ENCODE peak calls at places on chromosome 1, in six cellular contexts. F is PC-3, P is HCT116, I is neural progenitor cell, M is GM23248, J is SK-N-SH. U is an unnamed sample.
A peak's percentile ranks its signal among the peaks of the same experiment; 100 is the strongest.

GRCh38 chr1:84988588-84988987 is 8.3 kb downstream of the MCOLN2 start:
- DNase-seq in F (no peak), P (no peak), I (no peak), M (no peak), J (no peak), U (no peak)

GRCh38 chr1:178725603-178726517 is 816 bp downstream of the RALGPS2 start:
- DNase-seq in F (peak; percentile 88), P (peak; percentile 83), I (peak; percentile 86), M (peak; percentile 86), J (peak; percentile 79), U (peak; percentile 95)

GRCh38 chr1:53498555-53499142 is 39.5 kb downstream of the DMRTB1 start:
- DNase-seq in F (peak; percentile 33), P (no peak), I (no peak), M (peak; percentile 82), J (no peak), U (no peak)

GRCh38 chr1:60173006-60173405 is 99.4 kb upstream of the C1orf87 start:
- DNase-seq in F (no peak), P (no peak), I (no peak), M (no peak), J (no peak), U (no peak)

GRCh38 chr1:69172003-69173000 is 395.4 kb upstream of the LRRC7 start:
- DNase-seq in F (peak; percentile 25), P (no peak), I (no peak), M (peak; percentile 23), J (no peak), U (no peak)

GRCh38 chr1:164803366-164803765 is 244.4 kb downstream of the PBX1 start:
- DNase-seq in F (no peak), P (no peak), I (no peak), M (no peak), J (no peak), U (no peak)

GRCh38 chr1:222754386-222755139 is 17.6 kb downstream of the FAM177B start:
- DNase-seq in F (peak; percentile 99), P (no peak), I (no peak), M (peak; percentile 99), J (no peak), U (no peak)

GRCh38 chr1:44284184-44284583 is 70.9 kb downstream of the ERI3 start:
- DNase-seq in F (no peak), P (no peak), I (no peak), M (no peak), J (no peak), U (no peak)

DNA sequence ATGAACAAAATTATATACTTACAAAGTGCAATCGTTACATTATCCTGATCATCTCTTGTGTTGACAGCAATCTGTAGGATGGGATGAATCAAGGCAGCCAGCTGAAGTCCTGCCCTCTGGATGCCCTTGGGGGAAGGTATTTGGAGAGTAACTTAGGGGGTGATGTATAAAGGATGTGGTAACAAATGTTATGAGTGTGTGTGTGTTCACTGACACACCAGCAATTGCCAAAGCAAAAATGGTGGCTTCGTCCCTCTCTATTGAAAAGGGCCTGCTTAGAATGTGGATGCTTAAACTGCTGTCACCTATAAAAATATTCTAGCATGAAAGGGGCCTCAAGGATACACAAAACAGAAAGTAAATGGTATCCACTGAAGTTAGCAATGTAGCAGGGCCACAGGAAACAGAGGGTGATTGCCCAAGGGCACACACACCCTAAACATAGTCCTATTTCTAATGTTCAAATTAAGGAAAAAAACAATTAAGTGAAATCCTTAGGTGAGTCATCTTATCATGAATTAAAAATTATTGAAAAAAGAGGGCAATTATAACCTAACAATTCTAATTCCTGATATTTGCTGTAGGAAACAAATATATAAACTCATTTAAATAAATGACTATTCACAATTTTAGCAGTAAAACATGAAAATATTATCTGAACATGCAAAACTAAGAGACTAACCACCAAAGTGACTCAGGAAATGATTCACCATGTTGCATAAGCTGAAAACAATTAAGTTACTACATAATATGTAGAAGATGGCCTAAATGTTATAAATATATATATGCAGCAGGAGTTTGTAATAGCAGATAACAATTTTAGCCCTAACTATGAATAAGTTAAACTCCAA is 15.2 kb upstream of the AIM2 start:
- DNase-seq in F (peak; percentile 67), P (no peak), I (no peak), M (peak; percentile 84), J (no peak), U (no peak)
- H3K9ac ChIP-seq in F (no peak overlapping the region), P (no peak overlapping the region), I (no peak overlapping the region), M (peak overlapping the region; percentile 32), J (peak overlapping the region; percentile 25), U (no peak overlapping the region)

GRCh38 chr1:89198500-89199072 is at the start of gene GBP4:
- DNase-seq in F (peak; percentile 20), P (no peak), I (no peak), M (peak; percentile 28), J (no peak), U (peak; percentile 70)

GRCh38 chr1:89199515-89199914 is 773 bp upstream of the GBP4 start:
- DNase-seq in F (no peak), P (no peak), I (no peak), M (no peak), J (no peak), U (peak; percentile 40)

GRCh38 chr1:89195476-89195875 is 3.3 kb downstream of the GBP4 start:
- DNase-seq in F (no peak), P (no peak), I (no peak), M (no peak), J (no peak), U (no peak)

GRCh38 chr1:89200668-89201488 is 2.1 kb upstream of the GBP4 start:
- DNase-seq in F (no peak), P (no peak), I (no peak), M (no peak), J (peak; percentile 65), U (no peak)

DNA sequence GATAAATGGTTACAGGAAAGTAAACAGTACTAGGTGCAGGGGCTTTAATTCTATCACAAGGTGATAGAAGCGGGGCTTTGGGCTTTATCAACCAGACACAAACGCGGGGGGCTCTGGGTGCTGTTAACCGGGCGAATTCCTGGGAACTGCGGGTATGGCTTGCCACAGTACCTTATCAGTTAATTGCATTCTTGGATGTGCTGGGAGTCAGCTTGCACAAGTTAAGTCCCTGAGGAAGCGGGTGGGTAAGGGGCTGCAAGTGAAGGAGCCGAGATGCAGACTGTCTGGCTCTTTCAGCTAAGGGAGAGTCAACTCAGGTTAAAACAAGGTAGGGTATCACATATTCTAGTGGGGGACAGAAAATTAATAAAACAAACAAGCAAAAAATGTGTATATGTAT is 661 bp downstream of the GBP4 start:
- DNase-seq in F (peak; percentile 12), P (no peak), I (no peak), M (no peak), J (no peak), U (no peak)
- H3K4me3 ChIP-seq in F (peak overlapping the region; percentile 63), P (no peak overlapping the region), I (no peak overlapping the region), M (peak overlapping the region; percentile 60), J (no peak overlapping the region), U (no peak overlapping the region)

GRCh38 chr1:5597171-5597864 is 394.9 kb downstream of the NPHP4 start:
- DNase-seq in F (no peak), P (no peak), I (no peak), M (no peak), J (peak; percentile 32), U (no peak)

GRCh38 chr1:5598824-5599395 is 393.3 kb downstream of the NPHP4 start:
- DNase-seq in F (no peak), P (no peak), I (no peak), M (no peak), J (no peak), U (no peak)

GRCh38 chr1:5596651-5597050 is 395.6 kb downstream of the NPHP4 start:
- DNase-seq in F (no peak), P (no peak), I (no peak), M (no peak), J (no peak), U (no peak)

GRCh38 chr1:5599541-5599940 is 392.7 kb downstream of the NPHP4 start:
- DNase-seq in F (no peak), P (no peak), I (no peak), M (no peak), J (no peak), U (no peak)

DNA sequence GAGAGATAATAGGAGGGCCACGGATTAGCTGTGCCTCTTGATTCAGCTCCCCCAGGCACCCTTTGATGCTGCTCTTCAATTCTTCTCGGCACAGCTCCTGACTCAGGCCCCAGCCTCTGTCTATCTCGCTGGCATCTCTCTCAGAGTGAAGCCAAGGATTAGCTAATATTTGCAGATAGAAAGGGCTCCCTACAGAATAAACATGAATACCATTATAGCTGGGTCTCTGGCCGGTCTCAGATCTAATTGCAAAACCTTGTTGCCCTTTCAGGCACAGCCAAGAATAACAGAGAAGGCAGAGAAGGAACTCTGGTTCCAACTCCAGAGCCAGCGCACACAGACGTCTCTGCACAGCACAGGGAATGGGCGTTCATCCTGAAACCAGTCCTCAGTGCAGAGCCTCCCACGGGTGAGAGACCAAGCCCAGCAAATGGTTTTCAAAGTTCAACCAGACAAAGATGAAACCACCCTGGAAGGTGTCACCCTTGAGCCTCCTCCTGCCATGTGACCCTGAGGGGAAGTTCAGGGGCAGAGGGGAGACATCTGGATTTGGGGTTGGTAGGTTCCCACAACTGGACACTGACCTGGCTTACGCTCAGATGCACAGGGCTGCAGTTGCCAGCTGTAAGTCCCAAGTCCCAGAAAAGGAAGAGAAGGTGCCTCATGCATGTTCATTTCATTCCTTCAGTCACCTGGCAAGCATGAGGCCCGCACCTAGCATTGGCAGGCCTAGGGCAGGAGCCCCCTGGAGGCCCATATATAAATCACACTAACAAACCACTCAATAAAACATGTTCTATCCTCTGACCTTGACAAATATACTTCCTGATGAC is 394.0 kb downstream of the NPHP4 start:
- DNase-seq in F (no peak), P (no peak), I (peak; percentile 52), M (no peak), J (peak; percentile 47), U (no peak)
- TF ChIP-seq EZH2phosphoT487 in F (no peak), P (no peak), I (no peak), M (no peak), J (no peak), U (no peak)

GRCh38 chr1:15850450-15851079 is 3.1 kb downstream of the SPEN start:
- DNase-seq in F (no peak), P (no peak), I (no peak), M (peak; percentile 22), J (no peak), U (no peak)

GRCh38 chr1:15849775-15850449 is 2.4 kb downstream of the SPEN start:
- DNase-seq in F (peak; percentile 54), P (peak; percentile 35), I (peak; percentile 89), M (peak; percentile 84), J (peak; percentile 71), U (peak; percentile 42)

GRCh38 chr1:15848143-15848928 is 829 bp downstream of the SPEN start:
- DNase-seq in F (no peak), P (no peak), I (peak; percentile 63), M (peak; percentile 78), J (peak; percentile 42), U (peak; percentile 44)

GRCh38 chr1:15847893-15848142 is 311 bp downstream of the SPEN start:
- DNase-seq in F (no peak), P (no peak), I (no peak), M (no peak), J (no peak), U (no peak)

DNA sequence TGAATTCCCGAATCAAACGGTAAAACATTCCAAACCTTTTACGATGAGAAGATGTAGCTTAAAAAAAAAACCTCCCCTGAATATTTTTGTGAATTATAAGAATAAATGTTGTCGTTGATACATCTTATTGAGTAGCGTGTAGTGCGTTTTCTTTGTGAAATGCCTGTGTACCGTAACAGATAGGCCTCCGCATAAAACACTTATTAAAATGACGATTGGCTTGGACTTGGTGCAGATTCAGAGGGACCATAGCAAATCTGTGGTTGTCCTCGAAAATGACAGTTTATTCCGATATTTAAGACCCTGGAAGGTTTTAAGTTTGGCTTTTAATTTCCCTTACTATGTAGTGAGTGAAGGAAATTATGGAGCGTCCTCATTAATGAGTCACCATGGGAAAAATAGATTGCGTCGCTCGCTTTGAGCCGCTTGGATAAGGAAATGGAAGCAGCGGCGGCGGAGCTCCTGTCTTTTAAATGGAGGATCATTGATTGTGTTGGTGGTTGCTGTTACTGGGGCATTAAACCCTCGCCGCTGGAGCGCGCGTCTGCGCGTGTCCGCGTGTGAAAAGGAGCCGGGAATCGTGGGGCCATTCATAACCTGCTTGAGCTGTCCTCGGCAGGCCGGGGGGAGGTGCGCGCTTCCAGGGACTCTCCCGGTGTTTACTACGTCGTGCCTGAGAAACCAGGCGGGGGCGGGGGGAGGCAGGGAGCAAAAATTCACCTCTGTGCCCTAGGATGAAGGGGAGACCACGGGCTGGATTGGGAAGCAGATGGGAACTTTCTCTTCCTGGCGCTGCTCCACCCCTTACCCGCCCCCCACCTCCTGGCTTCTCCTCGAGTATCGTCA is 1.6 kb downstream of the SPEN start:
- DNase-seq in F (peak; percentile 83), P (peak; percentile 69), I (peak; percentile 92), M (peak; percentile 93), J (peak; percentile 68), U (peak; percentile 71)
- H3K9ac ChIP-seq in F (peak overlapping the region; percentile 89), P (peak overlapping the region; percentile 90), I (peak overlapping the region; percentile 16), M (peak overlapping the region; percentile 96), J (peak overlapping the region; percentile 83), U (peak overlapping the region; percentile 63)